ENCODE peak calls at places on chromosomes 11 and 22, in seven cellular contexts. G is heart right ventricle; I is IMR-90; M is brain microvascular endothelial cell; Z is GM12865; A is colonic mucosa; W is CD8-positive, alpha-beta T cell. Y is an unnamed sample.

GRCh38 chr11:66070604-66071325 is 693 bp downstream of the PACS1 start:
- DNase-seq in G (peak; percentile 69), I (peak; percentile 28), M (no peak), Z (no peak), A (peak; percentile 50), W (peak; percentile 37), Y (peak; percentile 62)

GRCh38 chr22:22692707-22693530 is 48.5 kb downstream of the GGTLC2 start:
- DNase-seq in G (peak; percentile 29), I (peak; percentile 57), M (peak; percentile 31), Z (peak; percentile 45), A (peak; percentile 84), W (peak; percentile 68), Y (peak; percentile 24)

GRCh38 chr11:121931748-121932352 is 184.2 kb downstream of the BLID start:
- DNase-seq in G (no peak), I (peak; percentile 7), M (no peak), Z (no peak), A (no peak), W (no peak), Y (no peak)

GRCh38 chr11:130623909-130624668 is 175.6 kb downstream of the ADAMTS15 start:
- DNase-seq in G (no peak), I (peak; percentile 28), M (no peak), Z (peak; percentile 28), A (no peak), W (no peak), Y (no peak)

GRCh38 chr11:129143335-129143734 is 48.8 kb downstream of the ARHGAP32 start:
- DNase-seq in G (peak; percentile 51), I (peak; percentile 99), M (peak; percentile 100), Z (no peak), A (peak; percentile 74), W (no peak), Y (no peak)

GRCh38 chr11:70608568-70609314 is 210.4 kb downstream of the CTTN start:
- DNase-seq in G (no peak), I (peak; percentile 49), M (peak; percentile 4), Z (no peak), A (no peak), W (no peak), Y (no peak)

GRCh38 chr11:23957309-23957708 is 539.5 kb upstream of the LUZP2 start:
- DNase-seq in G (no peak), I (peak; percentile 65), M (peak; percentile 27), Z (no peak), A (no peak), W (no peak), Y (no peak)

GRCh38 chr11:71120346-71120963 is 131.9 kb downstream of the SHANK2 start:
- DNase-seq in G (no peak), I (no peak), M (no peak), Z (no peak), A (peak; percentile 29), W (no peak), Y (no peak)

GRCh38 chr11:12156301-12157140 is 46.1 kb downstream of the MICAL2 start:
- DNase-seq in G (no peak), I (no peak), M (no peak), Z (no peak), A (no peak), W (no peak), Y (no peak)

GRCh38 chr22:37460684-37461083 is 25.5 kb downstream of the MFNG start:
- DNase-seq in G (no peak), I (no peak), M (no peak), Z (no peak), A (no peak), W (no peak), Y (no peak)

GRCh38 chr11:108733479-108734116 is 68.7 kb downstream of the DDX10 start:
- DNase-seq in G (no peak), I (peak; percentile 62), M (peak; percentile 62), Z (peak; percentile 91), A (no peak), W (no peak), Y (peak; percentile 42)

GRCh38 chr11:41018224-41018623 is 441.2 kb downstream of the LRRC4C start:
- DNase-seq in G (no peak), I (no peak), M (no peak), Z (no peak), A (no peak), W (no peak), Y (no peak)

GRCh38 chr11:75162954-75163353 is 12.0 kb downstream of the SLCO2B1 start:
- DNase-seq in G (no peak), I (no peak), M (no peak), Z (no peak), A (no peak), W (no peak), Y (no peak)

GRCh38 chr11:64711138-64711943 is 11.7 kb downstream of the NRXN2 start:
- DNase-seq in G (no peak), I (no peak), M (no peak), Z (no peak), A (no peak), W (no peak), Y (no peak)

GRCh38 chr11:554824-555499 is 5.6 kb downstream of the LMNTD2 start:
- DNase-seq in G (peak; percentile 64), I (no peak), M (no peak), Z (peak; percentile 88), A (peak; percentile 79), W (peak; percentile 73), Y (peak; percentile 94)

GRCh38 chr11:70651036-70651435 is 252.7 kb downstream of the CTTN start:
- DNase-seq in G (no peak), I (no peak), M (no peak), Z (no peak), A (no peak), W (no peak), Y (no peak)

GRCh38 chr11:79076526-79077115 is 364.2 kb downstream of the TENM4 start:
- DNase-seq in G (peak; percentile 44), I (no peak), M (peak; percentile 51), Z (peak; percentile 33), A (peak; percentile 42), W (peak; percentile 22), Y (peak; percentile 46)

GRCh38 chr11:76787271-76787670 is 4.1 kb downstream of the TSKU start:
- DNase-seq in G (no peak), I (no peak), M (no peak), Z (no peak), A (no peak), W (no peak), Y (no peak)

GRCh38 chr22:38953577-38954413 is 3.6 kb upstream of the APOBEC3A start:
- DNase-seq in G (no peak), I (no peak), M (no peak), Z (peak; percentile 96), A (peak; percentile 50), W (no peak), Y (peak; percentile 91)

GRCh38 chr11:2555891-2556290 is 111.1 kb downstream of the KCNQ1 start:
- DNase-seq in G (peak; percentile 2), I (no peak), M (no peak), Z (no peak), A (no peak), W (no peak), Y (no peak)

DNA sequence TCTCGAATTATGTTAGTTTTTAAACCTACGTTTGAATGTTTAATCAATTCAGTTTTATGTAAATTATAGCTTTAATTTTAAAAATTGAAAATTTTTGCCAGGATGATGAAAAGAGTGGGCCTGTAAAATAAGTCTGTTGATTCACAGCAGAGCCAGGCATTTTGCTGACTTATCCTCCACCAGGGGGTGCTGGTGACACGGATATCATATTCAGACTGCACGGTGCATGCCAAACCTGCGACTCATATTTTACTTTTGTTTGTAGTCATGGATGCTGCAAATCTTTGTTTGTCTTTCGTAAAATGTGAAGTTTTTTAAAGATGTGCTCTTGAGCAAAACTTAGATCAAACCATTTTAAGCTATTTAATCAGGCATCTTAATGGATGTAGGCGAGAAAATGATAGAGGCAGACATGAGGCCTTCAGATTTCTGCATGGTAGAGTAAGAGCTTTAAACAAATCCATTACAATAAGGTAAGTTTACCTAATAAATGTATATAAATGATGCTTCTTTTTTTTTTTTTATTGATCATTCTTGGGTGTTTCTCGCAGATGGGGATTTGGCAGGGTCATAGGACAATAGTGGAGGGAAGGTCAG is 3.6 kb upstream of the OR8B3 start:
- DNase-seq in G (peak; percentile 11), I (peak; percentile 86), M (peak; percentile 89), Z (peak; percentile 68), A (peak; percentile 65), W (peak; percentile 34), Y (peak; percentile 76)
- TF ChIP-seq CTCF in G (peak; percentile 81), I (peak; percentile 86), M (peak; percentile 88), Z (peak; percentile 73), A (peak; percentile 69), W (peak; percentile 46), Y (peak; percentile 77)

DNA sequence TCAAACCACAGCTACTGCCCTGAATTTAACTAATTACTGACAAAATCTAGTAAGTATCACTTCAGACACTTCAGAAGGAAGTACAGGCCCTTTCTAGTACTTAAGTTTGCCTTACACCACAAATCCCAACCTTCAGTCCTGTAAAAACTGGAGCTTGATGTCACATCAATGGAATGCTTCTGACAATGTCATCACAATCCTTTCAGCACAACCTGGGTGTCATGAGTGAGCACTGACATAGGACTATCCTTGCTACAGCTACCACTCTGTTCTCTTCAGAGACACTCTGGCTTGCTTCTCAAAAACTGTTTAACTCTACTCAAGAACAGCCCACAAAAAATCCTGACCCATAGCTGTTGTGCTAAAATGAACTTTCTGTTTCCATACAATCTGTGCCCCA is 108.2 kb downstream of the RRM1 start:
- DNase-seq in G (no peak), I (no peak), M (no peak), Z (no peak), A (no peak), W (no peak), Y (no peak)
- TF ChIP-seq CTCF in G (no peak), I (no peak), M (no peak), Z (no peak), A (no peak), W (no peak), Y (no peak)

GRCh38 chr11:13290221-13290980 is 12.8 kb downstream of the BMAL1 start:
- DNase-seq in G (no peak), I (no peak), M (no peak), Z (no peak), A (no peak), W (no peak), Y (no peak)

GRCh38 chr11:13288375-13289029 is 10.9 kb downstream of the BMAL1 start:
- DNase-seq in G (no peak), I (peak; percentile 72), M (peak; percentile 43), Z (peak; percentile 28), A (no peak), W (no peak), Y (no peak)

GRCh38 chr11:13287026-13287425 is 9.4 kb downstream of the BMAL1 start:
- DNase-seq in G (no peak), I (no peak), M (no peak), Z (no peak), A (no peak), W (no peak), Y (no peak)

GRCh38 chr11:13287681-13288080 is 10.1 kb downstream of the BMAL1 start:
- DNase-seq in G (no peak), I (no peak), M (no peak), Z (no peak), A (no peak), W (no peak), Y (no peak)

DNA sequence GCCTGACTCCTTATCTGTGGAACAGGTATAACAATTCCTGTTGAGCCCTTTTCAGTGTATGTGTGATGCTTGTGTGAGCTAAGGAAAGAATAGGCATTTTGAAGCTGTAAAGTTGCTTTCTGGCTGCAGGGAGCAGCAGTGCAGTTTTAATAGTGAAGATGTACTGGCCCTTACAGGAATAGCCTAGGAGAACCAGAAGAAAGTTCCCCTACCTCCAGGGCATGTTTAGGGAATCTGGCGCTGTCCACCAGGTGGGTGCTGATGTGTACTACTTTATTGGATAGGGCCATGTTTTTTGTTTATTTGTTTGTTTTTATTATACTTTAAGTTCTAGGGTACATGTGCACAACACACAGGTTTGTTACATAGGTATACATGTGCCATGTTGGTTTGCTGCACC is 11.5 kb downstream of the BMAL1 start:
- DNase-seq in G (no peak), I (peak; percentile 43), M (peak; percentile 17), Z (no peak), A (no peak), W (no peak), Y (no peak)
- TF ChIP-seq CTCF in G (no peak), I (peak; percentile 20), M (peak; percentile 8), Z (no peak), A (no peak), W (no peak), Y (no peak)

GRCh38 chr11:20131744-20132666 is 28.3 kb downstream of the DBX1 start:
- DNase-seq in G (peak; percentile 51), I (peak; percentile 55), M (peak; percentile 53), Z (peak; percentile 43), A (peak; percentile 66), W (peak; percentile 46), Y (peak; percentile 57)
- TF ChIP-seq CTCF in G (peak; percentile 91), I (peak; percentile 93), M (peak; percentile 95), Z (peak; percentile 81), A (peak; percentile 88), W (peak; percentile 51), Y (peak; percentile 79)